ENCODE peak calls at places on chromosomes 11 and 22, in nine cellular contexts. L is Kasumi-1; N is heart left ventricle; X is HT-29; F is NCI-H2081; T is effector CD4-positive, alpha-beta T cell; C is stimulated activated CD8-positive, alpha-beta memory T cell treated with anti-CD3 and anti-CD28 coated beads, Interleukin-15, amount 100 ng/mL, for 1 hour; M is AG04449; B is NCI-H1092. R is an unnamed sample.

GRCh38 chr11:46248270-46249102 is 29.0 kb upstream of the CREB3L1 start:
- DNase-seq in L (peak), N (no peak), F (no peak), M (peak), B (no peak), T (no peak), X (peak), C (no peak), R (no peak)

GRCh38 chr22:41181349-41182241 is 23.5 kb upstream of the L3MBTL2 start:
- DNase-seq in F (peak), M (peak), X (peak), L (peak), T (no peak), B (no peak), C (no peak), N (no peak), R (no peak)

GRCh38 chr11:67522844-67523555 is at the start of gene CABP2:
- DNase-seq in X (no peak), N (no peak), M (no peak), C (no peak), L (no peak), F (no peak), T (no peak), B (no peak), R (no peak)

GRCh38 chr11:134004406-134005197 is 47.8 kb upstream of the IGSF9B start:
- DNase-seq in C (no peak), X (no peak), B (no peak), T (no peak), N (no peak), F (no peak), M (no peak), L (no peak), R (no peak)

GRCh38 chr11:76206327-76207081 is at the start of gene WNT11:
- DNase-seq in B (peak), T (peak), N (peak), L (peak), M (no peak), X (peak), C (no peak), F (peak), R (peak)

GRCh38 chr11:64229090-64229958 is 1.0 kb upstream of the DNAJC4 start:
- DNase-seq in M (no peak), F (no peak), C (no peak), T (no peak), B (no peak), L (no peak), N (peak), X (no peak), R (no peak)

GRCh38 chr11:134988495-134988894 is 576.5 kb upstream of the B3GAT1 start:
- DNase-seq in C (no peak), L (no peak), B (no peak), M (no peak), X (no peak), N (no peak), T (no peak), F (no peak), R (no peak)

GRCh38 chr11:128928400-128928799 is 14.3 kb downstream of the TP53AIP1 start:
- DNase-seq in X (no peak), N (no peak), L (no peak), M (no peak), C (no peak), T (no peak), B (no peak), F (no peak), R (no peak)

GRCh38 chr22:26585104-26585790 is 4.7 kb downstream of the TPST2 start:
- DNase-seq in C (no peak), N (peak), F (no peak), T (no peak), L (peak), X (no peak), M (peak), B (no peak), R (no peak)

GRCh38 chr11:36432747-36433146 is 77.3 kb downstream of the TRAF6 start:
- DNase-seq in X (no peak), F (no peak), B (no peak), L (no peak), T (no peak), C (no peak), M (no peak), N (no peak), R (no peak)

GRCh38 chr11:126391286-126391954 is 35.9 kb downstream of the ST3GAL4 start:
- DNase-seq in N (no peak), X (no peak), F (no peak), L (peak), C (no peak), B (no peak), M (no peak), T (no peak), R (no peak)

GRCh38 chr11:13013054-13013488 is 4.0 kb downstream of the RASSF10 start:
- DNase-seq in T (no peak), F (no peak), L (no peak), N (no peak), X (no peak), C (no peak), B (no peak), M (no peak), R (no peak)

GRCh38 chr11:124483422-124483821 is 37.9 kb upstream of the OR8B8 start:
- DNase-seq in B (no peak), T (no peak), M (no peak), N (no peak), C (no peak), L (no peak), F (no peak), X (no peak), R (no peak)

GRCh38 chr11:79973701-79974626 is 533.1 kb upstream of the TENM4 start:
- DNase-seq in M (no peak), X (no peak), B (no peak), F (no peak), N (no peak), T (no peak), L (no peak), C (no peak), R (no peak)

GRCh38 chr22:20221421-20222340 is 46.4 kb downstream of the RTN4R start:
- DNase-seq in C (no peak), B (no peak), X (no peak), T (no peak), L (no peak), M (no peak), N (peak), F (no peak), R (no peak)

GRCh38 chr11:64121637-64122410 is 44.1 kb downstream of the MACROD1 start:
- DNase-seq in X (no peak), T (no peak), N (no peak), L (no peak), F (no peak), M (peak), C (no peak), B (no peak), R (no peak)

GRCh38 chr11:45157247-45158209 is 11.1 kb downstream of the PRDM11 start:
- DNase-seq in B (no peak), T (no peak), C (no peak), F (no peak), M (no peak), N (no peak), X (no peak), L (no peak), R (no peak)

GRCh38 chr11:112949781-112950575 is 11.2 kb upstream of the NCAM1 start:
- DNase-seq in L (no peak), C (no peak), X (no peak), T (no peak), N (peak), B (no peak), M (no peak), F (no peak), R (no peak)

GRCh38 chr11:70064726-70065317 is 13.3 kb upstream of the ANO1 start:
- DNase-seq in N (no peak), L (no peak), B (no peak), X (no peak), M (no peak), C (no peak), F (no peak), T (no peak), R (no peak)

GRCh38 chr11:64372802-64373597 is 14.0 kb downstream of the RPS6KA4 start:
- DNase-seq in M (no peak), B (peak), L (no peak), X (peak), N (no peak), T (no peak), F (peak), C (no peak), R (no peak)

GRCh38 chr11:64224891-64225607 is 937 bp downstream of the TRPT1 start:
- DNase-seq in X (no peak), T (no peak), M (no peak), L (no peak), B (no peak), F (no peak), N (no peak), C (no peak), R (no peak)

GRCh38 chr11:95364324-95365295 is 133.6 kb upstream of the SESN3 start:
- DNase-seq in T (no peak), C (no peak), F (no peak), M (no peak), L (peak), N (no peak), B (no peak), X (peak), R (no peak)

GRCh38 chr22:38873469-38874411 is 1.7 kb upstream of the CBX6 start:
- DNase-seq in F (peak), N (no peak), M (no peak), L (no peak), T (peak), B (no peak), X (no peak), C (peak), R (no peak)

GRCh38 chr22:24427500-24428164 is at the start of gene ADORA2A:
- DNase-seq in M (no peak), X (no peak), T (peak), C (peak), F (no peak), L (peak), B (no peak), N (no peak), R (no peak)

GRCh38 chr11:28228196-28228595 is 120.0 kb downstream of the METTL15 start:
- DNase-seq in L (no peak), M (peak), X (no peak), N (no peak), T (no peak), B (no peak), F (no peak), C (no peak), R (no peak)

GRCh38 chr11:80686889-80687288 is 1246.1 kb upstream of the TENM4 start:
- DNase-seq in N (no peak), X (no peak), M (no peak), C (no peak), L (no peak), T (no peak), B (no peak), F (no peak), R (no peak)

GRCh38 chr11:61120865-61121831 is 18.9 kb downstream of the CD5 start:
- DNase-seq in L (no peak), B (no peak), M (no peak), X (peak), N (peak), C (no peak), T (peak), F (no peak), R (no peak)

GRCh38 chr11:111393585-111393984 is 14.5 kb upstream of the POU2AF1 start:
- DNase-seq in C (no peak), N (no peak), F (no peak), X (no peak), T (no peak), M (no peak), B (no peak), L (no peak), R (no peak)